ENCODE peak calls at places on chromosomes 7 and 10, in seven cellular contexts. One of them, this sample, is unnamed.

GRCh38 chr10:47361293-47361692 is 13.1 kb downstream of the RBP3 start:
- DNase-seq in lower lobe of right lung: no peak
- DNase-seq in hepatocyte: peak; percentile 58
- DNase-seq in A549: peak; percentile 41
- DNase-seq in HCT116: peak; percentile 36
- DNase-seq in foreskin keratinocyte: no peak
- DNase-seq in H9: peak; percentile 84
- DNase-seq in this sample: peak; percentile 32

GRCh38 chr10:131617113-131617877 is 283.5 kb upstream of the PPP2R2D start:
- DNase-seq in lower lobe of right lung: no peak
- DNase-seq in hepatocyte: no peak
- DNase-seq in A549: no peak
- DNase-seq in HCT116: no peak
- DNase-seq in foreskin keratinocyte: no peak
- DNase-seq in H9: no peak
- DNase-seq in this sample: no peak

GRCh38 chr10:29063806-29064644 is 224.8 kb upstream of the LYZL1 start:
- DNase-seq in lower lobe of right lung: no peak
- DNase-seq in hepatocyte: peak; percentile 54
- DNase-seq in A549: peak; percentile 19
- DNase-seq in HCT116: no peak
- DNase-seq in foreskin keratinocyte: peak; percentile 23
- DNase-seq in H9: no peak
- DNase-seq in this sample: peak; percentile 8

GRCh38 chr7:79529214-79529895 is 75.9 kb upstream of the MAGI2 start:
- DNase-seq in lower lobe of right lung: no peak
- DNase-seq in hepatocyte: no peak
- DNase-seq in A549: no peak
- DNase-seq in HCT116: no peak
- DNase-seq in foreskin keratinocyte: no peak
- DNase-seq in H9: no peak
- DNase-seq in this sample: no peak

GRCh38 chr10:416091-416515 is 273.4 kb downstream of the DIP2C start:
- DNase-seq in lower lobe of right lung: no peak
- DNase-seq in hepatocyte: no peak
- DNase-seq in A549: no peak
- DNase-seq in HCT116: peak; percentile 35
- DNase-seq in foreskin keratinocyte: no peak
- DNase-seq in H9: peak; percentile 74
- DNase-seq in this sample: no peak

GRCh38 chr7:98360221-98361124 is 40.4 kb downstream of the BAIAP2L1 start:
- DNase-seq in lower lobe of right lung: peak; percentile 73
- DNase-seq in hepatocyte: peak; percentile 77
- DNase-seq in A549: peak; percentile 61
- DNase-seq in HCT116: no peak
- DNase-seq in foreskin keratinocyte: no peak
- DNase-seq in H9: peak; percentile 78
- DNase-seq in this sample: no peak

GRCh38 chr7:138691166-138691565 is 10.0 kb downstream of the SVOPL start:
- DNase-seq in lower lobe of right lung: no peak
- DNase-seq in hepatocyte: no peak
- DNase-seq in A549: no peak
- DNase-seq in HCT116: no peak
- DNase-seq in foreskin keratinocyte: no peak
- DNase-seq in H9: no peak
- DNase-seq in this sample: no peak

GRCh38 chr10:97916586-97916985 is 66.9 kb downstream of the GOLGA7B start:
- DNase-seq in lower lobe of right lung: peak; percentile 6
- DNase-seq in hepatocyte: no peak
- DNase-seq in A549: no peak
- DNase-seq in HCT116: no peak
- DNase-seq in foreskin keratinocyte: no peak
- DNase-seq in H9: no peak
- DNase-seq in this sample: no peak

GRCh38 chr7:108234281-108234680 is 104.1 kb upstream of the LAMB4 start:
- DNase-seq in lower lobe of right lung: no peak
- DNase-seq in hepatocyte: no peak
- DNase-seq in A549: no peak
- DNase-seq in HCT116: no peak
- DNase-seq in foreskin keratinocyte: no peak
- DNase-seq in H9: no peak
- DNase-seq in this sample: no peak

GRCh38 chr10:45460235-45460878 is 86.3 kb downstream of the ALOX5 start:
- DNase-seq in lower lobe of right lung: no peak
- DNase-seq in hepatocyte: no peak
- DNase-seq in A549: no peak
- DNase-seq in HCT116: no peak
- DNase-seq in foreskin keratinocyte: no peak
- DNase-seq in H9: no peak
- DNase-seq in this sample: no peak

GRCh38 chr10:34403512-34403911 is 411.6 kb downstream of the PARD3 start:
- DNase-seq in lower lobe of right lung: no peak
- DNase-seq in hepatocyte: no peak
- DNase-seq in A549: no peak
- DNase-seq in HCT116: no peak
- DNase-seq in foreskin keratinocyte: no peak
- DNase-seq in H9: no peak
- DNase-seq in this sample: no peak

DNA sequence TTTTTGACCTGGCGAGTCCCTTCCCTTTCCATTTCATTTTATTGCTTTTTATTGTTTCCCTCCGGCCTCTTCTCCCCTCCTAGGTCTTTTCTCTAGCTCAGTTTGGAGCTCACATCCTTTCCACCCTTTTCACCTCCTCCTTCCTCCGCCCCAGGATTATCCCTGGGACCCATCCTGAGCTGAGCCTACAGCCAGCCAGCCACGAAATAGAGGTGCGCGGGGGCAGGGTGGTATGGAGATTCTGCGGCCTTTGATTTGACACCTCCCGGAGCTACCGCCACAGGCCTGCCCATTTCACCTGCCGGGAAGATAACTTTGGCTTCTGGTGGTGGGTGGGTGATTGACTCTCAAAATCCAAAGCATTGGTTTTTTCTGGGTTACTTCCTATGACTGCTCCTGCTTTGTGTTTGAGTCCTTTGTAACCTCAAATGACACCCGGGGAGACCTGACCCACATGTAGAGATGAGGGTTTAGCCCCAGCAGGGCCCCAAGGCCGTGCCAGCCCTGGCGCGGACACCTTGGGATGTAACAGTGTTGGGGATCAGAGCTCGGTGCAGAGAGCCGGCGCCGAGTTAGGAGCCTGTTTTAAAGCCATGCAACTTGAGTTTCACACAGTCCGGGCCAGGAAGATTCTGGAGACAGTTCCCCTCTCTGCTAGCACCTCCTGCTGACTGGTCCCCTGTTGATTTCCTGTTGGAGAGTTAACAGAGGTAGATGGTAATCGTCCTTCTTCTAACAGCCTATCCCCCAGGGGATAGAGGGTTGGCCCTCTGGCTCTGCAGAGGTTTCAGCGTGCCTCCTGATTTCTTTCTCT is 1.5 kb downstream of the DUSP5 start:
- DNase-seq in lower lobe of right lung: no peak
- DNase-seq in hepatocyte: peak; percentile 42
- DNase-seq in A549: no peak
- DNase-seq in HCT116: no peak
- DNase-seq in foreskin keratinocyte: no peak
- DNase-seq in H9: peak; percentile 76
- DNase-seq in this sample: peak; percentile 66
- TF ChIP-seq CTCF in lower lobe of right lung: no peak
- TF ChIP-seq CTCF in hepatocyte: peak; percentile 19
- TF ChIP-seq CTCF in A549: peak; percentile 35
- TF ChIP-seq CTCF in HCT116: no peak
- TF ChIP-seq CTCF in foreskin keratinocyte: peak; percentile 65
- TF ChIP-seq CTCF in H9: no peak
- TF ChIP-seq CTCF in this sample: no peak

DNA sequence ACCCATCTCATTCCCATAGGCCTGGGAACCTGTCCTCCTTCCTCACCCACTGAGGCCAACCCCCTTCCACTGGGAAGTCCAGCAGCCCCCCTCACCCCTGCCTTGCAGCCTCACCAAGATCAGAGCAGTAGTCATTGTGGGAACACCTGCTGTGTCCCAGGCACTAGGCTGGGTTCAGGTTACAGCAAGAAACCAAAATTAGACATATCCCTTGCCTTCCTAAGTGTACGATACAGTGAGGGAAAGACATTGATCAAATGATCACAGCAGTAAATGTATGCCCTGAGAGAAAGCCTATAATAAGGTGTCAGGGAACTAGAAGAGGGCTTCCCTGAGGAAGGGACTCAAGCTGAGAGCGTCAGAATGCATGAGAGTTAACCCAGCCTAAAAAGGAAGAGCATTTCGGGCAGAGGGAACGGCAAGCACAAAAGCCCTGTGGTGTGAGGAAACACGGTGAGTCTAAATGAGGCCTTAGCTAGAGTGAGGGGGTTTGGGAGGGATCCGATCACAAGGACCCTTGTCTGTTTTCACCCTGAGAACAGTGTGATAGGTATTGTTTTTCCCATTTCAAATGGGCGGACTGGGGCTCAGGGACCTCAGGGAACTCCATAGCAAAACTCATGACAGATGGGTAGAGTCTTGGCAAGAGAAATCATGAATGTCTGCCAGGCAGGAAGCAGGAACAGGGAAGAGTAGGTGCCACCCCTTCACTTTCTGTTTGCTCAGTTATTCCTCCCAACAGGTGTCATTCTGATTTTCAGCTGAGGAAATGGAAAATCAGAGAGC is 17.2 kb upstream of the C10orf105 start:
- DNase-seq in lower lobe of right lung: no peak
- DNase-seq in hepatocyte: no peak
- DNase-seq in A549: no peak
- DNase-seq in HCT116: no peak
- DNase-seq in foreskin keratinocyte: no peak
- DNase-seq in H9: no peak
- DNase-seq in this sample: no peak
- H3K27ac ChIP-seq in lower lobe of right lung: peak overlapping the region; percentile 77
- H3K27ac ChIP-seq in hepatocyte: no peak overlapping the region
- H3K27ac ChIP-seq in A549: peak overlapping the region; percentile 28
- H3K27ac ChIP-seq in HCT116: peak overlapping the region; percentile 25
- H3K27ac ChIP-seq in foreskin keratinocyte: no peak overlapping the region
- H3K27ac ChIP-seq in H9: no peak overlapping the region
- H3K27ac ChIP-seq in this sample: peak overlapping the region; percentile 88

DNA sequence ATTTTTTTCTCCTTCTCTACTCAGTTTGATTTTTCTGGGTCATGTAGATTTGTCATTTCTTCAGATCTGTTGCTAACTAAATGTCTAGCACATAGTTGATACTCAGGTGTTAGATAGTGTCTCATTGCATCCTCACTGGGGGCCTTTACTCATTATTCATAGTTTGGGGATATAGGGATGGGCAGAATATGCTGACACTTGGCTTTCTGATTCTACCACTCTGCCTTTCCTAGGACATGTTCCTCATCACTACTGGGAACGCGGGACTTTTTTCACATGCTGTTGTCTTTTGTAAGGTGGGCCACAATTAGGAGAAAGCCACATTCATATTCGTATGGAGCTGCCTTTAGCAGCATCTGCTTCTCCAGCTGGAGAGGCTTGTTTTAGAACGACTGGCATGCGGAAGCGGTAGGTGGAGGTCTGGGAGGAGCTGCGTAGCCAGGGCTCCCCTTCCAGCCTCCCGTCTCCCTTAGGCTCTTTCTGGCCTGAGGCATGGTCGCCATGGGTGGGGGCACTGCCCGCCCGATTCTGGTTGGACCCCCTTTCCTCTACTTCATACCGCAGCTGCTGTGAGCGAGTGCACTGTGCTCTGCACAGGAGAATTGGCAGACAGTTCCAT is 78.8 kb downstream of the SND1 start:
- DNase-seq in lower lobe of right lung: no peak
- DNase-seq in hepatocyte: no peak
- DNase-seq in A549: no peak
- DNase-seq in HCT116: no peak
- DNase-seq in foreskin keratinocyte: no peak
- DNase-seq in H9: peak; percentile 43
- DNase-seq in this sample: no peak
- TF ChIP-seq CTCF in lower lobe of right lung: no peak
- TF ChIP-seq CTCF in hepatocyte: no peak
- TF ChIP-seq CTCF in A549: no peak
- TF ChIP-seq CTCF in HCT116: no peak
- TF ChIP-seq CTCF in foreskin keratinocyte: no peak
- TF ChIP-seq CTCF in H9: no peak
- TF ChIP-seq CTCF in this sample: no peak

GRCh38 chr7:133540096-133540860 is 287.4 kb downstream of the EXOC4 start:
- DNase-seq in lower lobe of right lung: no peak
- DNase-seq in hepatocyte: no peak
- DNase-seq in A549: no peak
- DNase-seq in HCT116: no peak
- DNase-seq in foreskin keratinocyte: no peak
- DNase-seq in H9: no peak
- DNase-seq in this sample: no peak
- H3K27ac ChIP-seq in lower lobe of right lung: no peak overlapping the region
- H3K27ac ChIP-seq in hepatocyte: no peak overlapping the region
- H3K27ac ChIP-seq in A549: no peak overlapping the region
- H3K27ac ChIP-seq in HCT116: no peak overlapping the region
- H3K27ac ChIP-seq in foreskin keratinocyte: no peak overlapping the region
- H3K27ac ChIP-seq in H9: no peak overlapping the region
- H3K27ac ChIP-seq in this sample: no peak overlapping the region

GRCh38 chr10:77711683-77712049 is 74.1 kb upstream of the KCNMA1 start:
- DNase-seq in lower lobe of right lung: no peak
- DNase-seq in hepatocyte: no peak
- DNase-seq in A549: no peak
- DNase-seq in HCT116: no peak
- DNase-seq in foreskin keratinocyte: no peak
- DNase-seq in H9: no peak
- DNase-seq in this sample: no peak
- TF ChIP-seq CTCF in lower lobe of right lung: no peak
- TF ChIP-seq CTCF in hepatocyte: no peak
- TF ChIP-seq CTCF in A549: peak; percentile 21
- TF ChIP-seq CTCF in HCT116: no peak
- TF ChIP-seq CTCF in foreskin keratinocyte: no peak
- TF ChIP-seq CTCF in H9: no peak
- TF ChIP-seq CTCF in this sample: peak; percentile 66